ENCODE peak calls at places on chromosomes 5 and 9, in four cellular contexts. F is foreskin fibroblast, S is AG10803, Q is GM06990. P is an unnamed sample.

GRCh38 chr9:117487555-117488175 is 72.8 kb upstream of the ASTN2 start:
- DNase-seq in Q (peak), S (peak), F (peak), P (peak)

GRCh38 chr5:68049053-68049713 is 166.4 kb upstream of the PIK3R1 start:
- DNase-seq in S (peak), F (peak), Q (no peak), P (peak)

GRCh38 chr9:97397220-97397619 is 14.7 kb upstream of the TDRD7 start:
- DNase-seq in Q (no peak), S (peak), F (no peak), P (no peak)

GRCh38 chr5:180161420-180162303 is 47.3 kb downstream of the RASGEF1C start:
- DNase-seq in S (no peak), F (no peak), Q (no peak), P (peak)

GRCh38 chr9:109108318-109108717 is 11.4 kb downstream of the TMEM245 start:
- DNase-seq in F (no peak), Q (no peak), S (peak), P (no peak)

GRCh38 chr9:134623408-134624066 is 18.1 kb upstream of the COL5A1 start:
- DNase-seq in Q (no peak), S (peak), F (no peak), P (no peak)

GRCh38 chr5:125006011-125006685 is 259.7 kb upstream of the ZNF608 start:
- DNase-seq in Q (peak), F (no peak), S (no peak), P (peak)

GRCh38 chr5:2015116-2015848 is 132.6 kb upstream of the IRX4 start:
- DNase-seq in F (no peak), S (no peak), Q (no peak), P (no peak)

GRCh38 chr5:80239680-80240367 is 16.0 kb downstream of the SERINC5 start:
- DNase-seq in F (no peak), S (no peak), Q (no peak), P (no peak)

GRCh38 chr5:34905564-34905963 is 9.7 kb downstream of the RAD1 start:
- DNase-seq in F (peak), S (peak), Q (no peak), P (no peak)

GRCh38 chr5:9057406-9058000 is 488.4 kb downstream of the SEMA5A start:
- DNase-seq in S (no peak), F (no peak), Q (no peak), P (no peak)

GRCh38 chr9:16611969-16612368 is 258.5 kb downstream of the BNC2 start:
- DNase-seq in F (peak), Q (no peak), S (peak), P (no peak)

GRCh38 chr5:123776761-123777160 is 264.8 kb downstream of the CSNK1G3 start:
- DNase-seq in F (peak), Q (no peak), S (peak), P (no peak)